ENCODE peak calls at places on chromosomes 6 and 20, in five cellular contexts. S is H1, F is HepG2, Y is GM12878, Z is K562. G is an unnamed sample.

GRCh38 chr6:13766201-13766634 is 48.1 kb downstream of the MCUR1 start:
- DNase-seq in S (no peak), F (no peak), Y (no peak), Z (no peak), G (no peak)

GRCh38 chr6:159089909-159090308 is 45.1 kb upstream of the TAGAP start:
- DNase-seq in S (no peak), F (no peak), Y (no peak), Z (no peak), G (no peak)

GRCh38 chr6:151958332-151958731 is 150.8 kb downstream of the ESR1 start:
- DNase-seq in S (no peak), F (no peak), Y (no peak), Z (no peak), G (no peak)

GRCh38 chr6:133817460-133818047 is 71.4 kb upstream of the TCF21 start:
- DNase-seq in S (peak), F (peak), Y (no peak), Z (peak), G (no peak)

GRCh38 chr6:6712979-6713514 is 124.5 kb downstream of the LY86 start:
- DNase-seq in S (no peak), F (no peak), Y (no peak), Z (no peak), G (no peak)

GRCh38 chr20:37364927-37365272 is 19.0 kb downstream of the SRC start:
- DNase-seq in S (no peak), F (no peak), Y (no peak), Z (no peak), G (no peak)

GRCh38 chr6:27608916-27609883 is 136.3 kb upstream of the ZNF184 start:
- DNase-seq in S (peak), F (peak), Y (peak), Z (peak), G (peak)

GRCh38 chr20:57386762-57387161 is 4.4 kb upstream of the RBM38 start:
- DNase-seq in S (no peak), F (no peak), Y (no peak), Z (no peak), G (no peak)

GRCh38 chr6:25431642-25432307 is 152.6 kb downstream of the CARMIL1 start:
- DNase-seq in S (no peak), F (no peak), Y (no peak), Z (no peak), G (no peak)

GRCh38 chr6:166221040-166221439 is 53.4 kb upstream of the TBXT start:
- DNase-seq in S (no peak), F (no peak), Y (no peak), Z (no peak), G (no peak)

GRCh38 chr20:58630063-58630462 is 21.0 kb upstream of the STX16 start:
- DNase-seq in S (no peak), F (no peak), Y (no peak), Z (no peak), G (peak)

GRCh38 chr6:135311446-135312200 is 130.5 kb downstream of the MYB start:
- DNase-seq in S (no peak), F (no peak), Y (no peak), Z (no peak), G (no peak)

GRCh38 chr6:24396764-24397163 is 6.0 kb upstream of the MRS2 start:
- DNase-seq in S (no peak), F (no peak), Y (no peak), Z (no peak), G (no peak)

GRCh38 chr6:44012078-44012493 is 115.2 kb downstream of the MRPL14 start:
- DNase-seq in S (no peak), F (no peak), Y (no peak), Z (no peak), G (no peak)

GRCh38 chr6:149897015-149897697 is 757 bp downstream of the RAET1E start:
- DNase-seq in S (no peak), F (no peak), Y (no peak), Z (no peak), G (peak)

GRCh38 chr20:60138263-60139127 is 180.3 kb downstream of the CDH26 start:
- DNase-seq in S (no peak), F (no peak), Y (no peak), Z (peak), G (no peak)

GRCh38 chr6:119314894-119315272 is 34.7 kb downstream of the MAN1A1 start:
- DNase-seq in S (no peak), F (no peak), Y (no peak), Z (no peak), G (no peak)

GRCh38 chr20:47357296-47358051 is 975 bp upstream of the ZMYND8 start:
- DNase-seq in S (peak), F (peak), Y (no peak), Z (peak), G (peak)

GRCh38 chr6:37630281-37630799 is 67.3 kb downstream of the MDGA1 start:
- DNase-seq in S (no peak), F (peak), Y (no peak), Z (peak), G (peak)

GRCh38 chr6:113187671-113188070 is 669.5 kb upstream of the MARCKS start:
- DNase-seq in S (no peak), F (no peak), Y (no peak), Z (no peak), G (no peak)

GRCh38 chr6:72386324-72386723 is 235.5 kb upstream of the KCNQ5 start:
- DNase-seq in S (no peak), F (no peak), Y (no peak), Z (no peak), G (no peak)

GRCh38 chr6:119209452-119210205 is 131.2 kb upstream of the FAM184A start:
- DNase-seq in S (no peak), F (no peak), Y (peak), Z (no peak), G (no peak)

GRCh38 chr6:14912226-14912625 is 333.6 kb upstream of the JARID2 start:
- DNase-seq in S (no peak), F (no peak), Y (no peak), Z (no peak), G (no peak)

GRCh38 chr6:1789092-1789491 is 179.4 kb downstream of the FOXC1 start:
- DNase-seq in S (no peak), F (no peak), Y (no peak), Z (peak), G (no peak)

GRCh38 chr6:23526519-23526918 is 599.5 kb upstream of the NRSN1 start:
- DNase-seq in S (no peak), F (no peak), Y (no peak), Z (no peak), G (no peak)

GRCh38 chr6:120005292-120005976 is 655.9 kb upstream of the MAN1A1 start:
- DNase-seq in S (no peak), F (peak), Y (no peak), Z (no peak), G (no peak)

GRCh38 chr6:15526129-15526764 is 136.6 kb downstream of the DTNBP1 start:
- DNase-seq in S (peak), F (peak), Y (peak), Z (no peak), G (no peak)

GRCh38 chr6:122839477-122839876 is 50.4 kb downstream of the SMPDL3A start:
- DNase-seq in S (peak), F (peak), Y (no peak), Z (peak), G (peak)

GRCh38 chr6:163789199-163789810 is 374.8 kb downstream of the QKI start:
- DNase-seq in S (no peak), F (no peak), Y (no peak), Z (no peak), G (no peak)

GRCh38 chr20:17644451-17644850 is 37.6 kb downstream of the RRBP1 start:
- DNase-seq in S (no peak), F (no peak), Y (no peak), Z (no peak), G (no peak)

GRCh38 chr20:44692932-44693476 is 22.2 kb upstream of the CCN5 start:
- DNase-seq in S (no peak), F (peak), Y (no peak), Z (no peak), G (peak)
- TF ChIP-seq KDM1A in S (no peak), F (peak), Y (no peak), Z (no peak), G (peak)

DNA sequence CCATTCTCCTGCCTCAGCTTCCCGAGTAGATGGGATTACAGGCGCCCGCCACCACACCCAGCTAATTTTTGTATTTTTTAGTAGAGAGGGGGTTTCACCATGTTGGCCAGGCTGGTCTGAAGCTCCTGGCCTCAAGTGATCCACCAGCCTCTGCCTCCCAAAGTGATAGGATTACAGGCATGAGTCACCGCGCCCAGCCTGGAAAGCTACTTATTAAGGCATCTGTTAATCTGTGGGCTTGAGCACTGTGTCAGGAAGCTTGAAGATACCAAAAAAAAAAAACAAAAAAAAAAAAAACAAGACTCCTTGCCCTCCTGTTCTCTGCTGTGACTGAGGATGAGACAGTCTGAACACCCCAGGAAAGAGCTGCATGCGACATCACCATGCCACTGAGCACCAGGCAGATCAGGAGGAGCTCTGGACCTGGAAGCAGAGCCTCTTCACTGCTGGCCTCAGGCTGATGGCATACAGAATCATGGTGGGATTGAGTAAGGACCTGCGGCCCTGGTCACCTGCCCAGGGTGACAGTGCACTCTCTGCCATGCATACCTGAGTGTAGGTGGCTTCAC is 166.5 kb upstream of the SNX9 start:
- DNase-seq in S (no peak), F (no peak), Y (no peak), Z (no peak), G (no peak)
- TF ChIP-seq KDM1A in S (no peak), F (no peak), Y (no peak), Z (no peak), G (no peak)

DNA sequence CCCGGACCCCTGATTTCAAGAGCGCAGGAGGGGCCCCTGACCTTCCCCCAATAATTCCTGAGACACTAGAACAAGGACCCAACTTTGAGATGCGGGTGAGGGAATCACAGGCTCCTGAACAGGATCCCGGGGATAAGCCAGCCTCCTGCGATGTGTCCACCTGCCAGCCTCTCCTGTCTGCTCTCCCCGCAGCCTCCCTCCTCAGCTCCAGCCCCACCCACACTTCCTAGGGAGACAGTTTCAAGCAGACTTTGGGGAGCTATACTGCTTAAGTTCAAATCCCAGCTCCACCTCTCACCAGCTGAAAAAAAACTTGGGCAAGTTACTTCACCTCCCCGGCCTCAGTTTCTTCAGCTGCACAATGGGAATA is 50.8 kb downstream of the GRM4 start:
- DNase-seq in S (no peak), F (no peak), Y (no peak), Z (no peak), G (no peak)
- TF ChIP-seq KDM1A in S (no peak), F (no peak), Y (no peak), Z (no peak), G (no peak)

GRCh38 chr6:137297887-137298286 is 78.7 kb upstream of the IFNGR1 start:
- DNase-seq in S (peak), F (no peak), Y (no peak), Z (no peak), G (no peak)
- TF ChIP-seq KDM1A in S (no peak), F (no peak), Y (no peak), Z (no peak), G (no peak)

GRCh38 chr20:40681684-40682083 is 7.4 kb downstream of the MAFB start:
- DNase-seq in S (no peak), F (no peak), Y (no peak), Z (no peak), G (no peak)

GRCh38 chr20:40680560-40680959 is 8.5 kb downstream of the MAFB start:
- DNase-seq in S (no peak), F (no peak), Y (peak), Z (no peak), G (no peak)

GRCh38 chr20:40683221-40683893 is 5.7 kb downstream of the MAFB start:
- DNase-seq in S (peak), F (no peak), Y (no peak), Z (no peak), G (no peak)

GRCh38 chr20:40683894-40684268 is 5.2 kb downstream of the MAFB start:
- DNase-seq in S (no peak), F (no peak), Y (no peak), Z (no peak), G (no peak)

GRCh38 chr20:40682104-40683045 is 6.7 kb downstream of the MAFB start:
- DNase-seq in S (peak), F (peak), Y (no peak), Z (no peak), G (no peak)
- TF ChIP-seq KDM1A in S (no peak), F (no peak), Y (no peak), Z (no peak), G (no peak)

DNA sequence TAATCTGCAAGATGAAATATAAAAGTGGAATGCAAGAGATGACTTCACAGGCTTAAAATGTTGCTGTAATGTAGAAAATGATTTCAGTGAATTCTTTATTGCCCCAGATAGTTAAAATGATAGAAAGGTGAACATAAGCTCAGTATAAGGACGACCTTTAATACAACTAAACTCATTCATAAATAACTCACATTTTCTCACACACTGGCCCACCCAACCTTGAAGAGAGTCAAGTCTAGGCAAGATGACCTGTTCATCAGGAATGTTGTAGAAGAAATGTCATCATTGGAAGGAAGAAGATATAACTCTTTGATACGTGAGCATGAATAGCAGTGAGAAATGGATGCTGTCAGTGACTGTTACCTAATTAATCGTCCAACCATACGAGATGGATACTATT is 111.1 kb upstream of the SASH1 start:
- DNase-seq in S (no peak), F (no peak), Y (no peak), Z (no peak), G (no peak)
- TF ChIP-seq KDM1A in S (no peak), F (no peak), Y (no peak), Z (no peak), G (no peak)

GRCh38 chr6:26534681-26535465 is 3.3 kb upstream of the HMGN4 start:
- DNase-seq in S (no peak), F (peak), Y (no peak), Z (no peak), G (peak)
- TF ChIP-seq KDM1A in S (no peak), F (no peak), Y (no peak), Z (no peak), G (no peak)

GRCh38 chr6:82775989-82776388 is 289.7 kb downstream of the UBE3D start:
- DNase-seq in S (no peak), F (no peak), Y (no peak), Z (no peak), G (no peak)
- TF ChIP-seq KDM1A in S (no peak), F (no peak), Y (no peak), Z (no peak), G (no peak)